ENCODE peak calls at places on chromosomes 12 and 14, in seven cellular contexts. F is MM.1S, V is SK-N-SH, B is pancreas, L is GM23248, O is NT2/D1, A is uterus. Z is an unnamed sample.

GRCh38 chr14:48382961-48383360 is 707.6 kb upstream of the MDGA2 start:
- DNase-seq in F (no peak), V (no peak), B (no peak), L (no peak), O (no peak), A (no peak), Z (no peak)

GRCh38 chr14:44963775-44964380 is 1.9 kb downstream of the TOGARAM1 start:
- DNase-seq in F (no peak), V (peak; percentile 13), B (peak; percentile 14), L (peak; percentile 43), O (no peak), A (no peak), Z (peak; percentile 1)

GRCh38 chr14:101408077-101408831 is 153.0 kb upstream of the DIO3 start:
- DNase-seq in F (no peak), V (no peak), B (no peak), L (peak; percentile 85), O (no peak), A (peak; percentile 58), Z (no peak)

GRCh38 chr14:53027562-53027961 is 76.7 kb upstream of the FERMT2 start:
- DNase-seq in F (no peak), V (no peak), B (no peak), L (no peak), O (no peak), A (no peak), Z (no peak)

GRCh38 chr12:80157640-80158039 is 58.3 kb downstream of the OTOGL start:
- DNase-seq in F (no peak), V (no peak), B (no peak), L (peak; percentile 46), O (no peak), A (no peak), Z (no peak)

GRCh38 chr12:65532162-65532561 is 253.7 kb downstream of the MSRB3 start:
- DNase-seq in F (no peak), V (no peak), B (no peak), L (peak; percentile 65), O (no peak), A (no peak), Z (no peak)

GRCh38 chr14:102213470-102213869 is 73.8 kb downstream of the WDR20 start:
- DNase-seq in F (no peak), V (no peak), B (no peak), L (no peak), O (no peak), A (no peak), Z (no peak)

GRCh38 chr14:88043523-88043922 is 38.6 kb downstream of the GPR65 start:
- DNase-seq in F (no peak), V (no peak), B (no peak), L (no peak), O (no peak), A (no peak), Z (no peak)

GRCh38 chr12:103269962-103270361 is 225.8 kb downstream of the C12orf42 start:
- DNase-seq in F (no peak), V (no peak), B (no peak), L (no peak), O (no peak), A (no peak), Z (no peak)

GRCh38 chr14:49584058-49584457 is 2.1 kb downstream of the RPS29 start:
- DNase-seq in F (no peak), V (no peak), B (no peak), L (no peak), O (no peak), A (no peak), Z (no peak)

GRCh38 chr14:59751578-59751977 is 119.0 kb downstream of the RTN1 start:
- DNase-seq in F (no peak), V (no peak), B (no peak), L (no peak), O (no peak), A (no peak), Z (no peak)

GRCh38 chr14:58353516-58354299 is 42.0 kb upstream of the TOMM20L start:
- DNase-seq in F (no peak), V (no peak), B (no peak), L (no peak), O (no peak), A (no peak), Z (no peak)
- H3K4me3 ChIP-seq in F (no peak overlapping the region), V (no peak overlapping the region), B (no peak overlapping the region), L (no peak overlapping the region), O (no peak overlapping the region), A (no peak overlapping the region), Z (no peak overlapping the region)

DNA sequence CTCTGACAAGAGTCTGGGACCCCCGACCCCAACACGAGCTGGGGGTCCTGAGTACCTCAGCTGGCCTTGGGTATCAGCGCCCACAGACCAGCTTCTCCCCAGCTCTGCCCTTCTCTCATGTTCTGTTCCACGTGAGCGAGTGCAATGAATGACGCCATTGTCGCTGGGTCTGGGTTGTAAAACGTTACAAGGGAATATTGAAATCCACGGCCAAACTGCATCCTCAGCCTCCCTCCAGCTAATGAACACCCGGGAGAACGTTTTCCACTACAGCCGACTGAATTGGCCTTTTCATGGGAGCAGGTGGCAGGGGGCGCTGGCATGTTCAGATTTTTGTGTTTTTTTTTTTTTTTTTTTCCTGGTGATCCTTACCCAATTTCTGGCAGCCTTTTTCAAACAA is 34.7 kb downstream of the TBX5 start:
- DNase-seq in F (no peak), V (no peak), B (no peak), L (no peak), O (no peak), A (no peak), Z (no peak)
- H3K36me3 ChIP-seq in F (no peaks in the 10 kb centered on the region), V (no peaks in the 10 kb centered on the region), B (no peaks in the 10 kb centered on the region), L (peaks cover 58% of the 10 kb centered on the region), O (no peaks in the 10 kb centered on the region), A (no peaks in the 10 kb centered on the region), Z (no peaks in the 10 kb centered on the region)

GRCh38 chr14:100069161-100069800 is 4.1 kb downstream of the EVL start:
- DNase-seq in F (no peak), V (no peak), B (no peak), L (no peak), O (no peak), A (no peak), Z (no peak)
- H3K4me1 ChIP-seq in F (peaks cover 36% of the 10 kb centered on the region), V (peaks cover 13% of the 10 kb centered on the region), B (no peaks in the 10 kb centered on the region), L (peaks cover 6% of the 10 kb centered on the region), O (peaks cover 7% of the 10 kb centered on the region), A (no peaks in the 10 kb centered on the region), Z (no peaks in the 10 kb centered on the region)

DNA sequence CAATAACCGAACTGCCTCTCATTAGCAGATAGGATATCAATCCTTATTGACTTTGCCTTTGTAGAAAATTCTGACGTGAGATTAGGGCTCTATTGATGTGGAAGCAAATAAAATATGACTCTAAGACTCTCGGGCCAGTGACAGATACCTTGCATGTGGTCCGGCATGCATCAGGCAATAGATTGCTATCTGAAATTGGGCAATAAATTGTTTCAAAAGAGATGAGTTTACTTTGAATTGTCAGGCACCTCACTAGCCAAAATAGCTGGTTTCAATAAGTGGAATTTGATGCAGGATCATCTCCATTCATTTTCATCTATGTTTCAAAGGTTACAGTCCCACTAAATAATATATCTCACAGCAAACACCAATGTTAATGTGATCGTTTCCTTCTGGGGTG is 186.3 kb upstream of the PLEKHA5 start:
- DNase-seq in F (no peak), V (no peak), B (no peak), L (no peak), O (no peak), A (no peak), Z (peak; percentile 25)
- H3K4me3 ChIP-seq in F (no peak overlapping the region), V (no peak overlapping the region), B (no peak overlapping the region), L (no peak overlapping the region), O (no peak overlapping the region), A (no peak overlapping the region), Z (no peak overlapping the region)

DNA sequence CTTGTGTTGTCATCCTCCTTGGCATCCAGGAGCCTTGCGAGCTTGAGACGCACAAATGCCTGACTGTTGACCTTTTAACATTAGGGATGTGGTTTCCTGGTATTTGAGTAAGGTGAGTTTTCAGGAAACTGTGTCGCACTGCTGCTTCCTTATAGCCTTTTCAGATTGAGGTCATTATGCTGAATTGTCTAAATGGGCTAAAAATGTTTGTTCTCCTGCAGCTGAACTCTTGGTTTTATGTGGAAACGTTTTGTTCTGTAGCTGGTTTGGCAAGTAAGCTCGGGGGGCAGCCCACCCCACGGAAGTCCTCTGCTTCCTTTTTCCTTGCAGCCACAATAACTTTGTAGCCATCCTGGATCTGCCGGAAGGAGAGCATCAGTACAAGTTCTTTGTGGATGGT is 5.7 kb downstream of the PRKAB1 start:
- DNase-seq in F (no peak), V (no peak), B (no peak), L (no peak), O (no peak), A (no peak), Z (no peak)
- H3K36me3 ChIP-seq in F (no peaks in the 10 kb centered on the region), V (peaks cover 81% of the 10 kb centered on the region), B (peaks cover 6% of the 10 kb centered on the region), L (peaks cover 36% of the 10 kb centered on the region), O (peaks cover 89% of the 10 kb centered on the region), A (no peaks in the 10 kb centered on the region), Z (peaks cover 5% of the 10 kb centered on the region)

GRCh38 chr12:58253663-58254062 is 312.3 kb downstream of the ATP23 start:
- DNase-seq in F (no peak), V (no peak), B (no peak), L (peak; percentile 22), O (no peak), A (no peak), Z (no peak)
- H3K4me1 ChIP-seq in F (no peaks in the 10 kb centered on the region), V (no peaks in the 10 kb centered on the region), B (no peaks in the 10 kb centered on the region), L (no peaks in the 10 kb centered on the region), O (no peaks in the 10 kb centered on the region), A (no peaks in the 10 kb centered on the region), Z (no peaks in the 10 kb centered on the region)

GRCh38 chr12:98465950-98466349 is 49.4 kb upstream of the TMPO start:
- DNase-seq in F (no peak), V (no peak), B (no peak), L (no peak), O (no peak), A (no peak), Z (no peak)
- H3K4me3 ChIP-seq in F (no peak overlapping the region), V (no peak overlapping the region), B (no peak overlapping the region), L (no peak overlapping the region), O (no peak overlapping the region), A (no peak overlapping the region), Z (no peak overlapping the region)

DNA sequence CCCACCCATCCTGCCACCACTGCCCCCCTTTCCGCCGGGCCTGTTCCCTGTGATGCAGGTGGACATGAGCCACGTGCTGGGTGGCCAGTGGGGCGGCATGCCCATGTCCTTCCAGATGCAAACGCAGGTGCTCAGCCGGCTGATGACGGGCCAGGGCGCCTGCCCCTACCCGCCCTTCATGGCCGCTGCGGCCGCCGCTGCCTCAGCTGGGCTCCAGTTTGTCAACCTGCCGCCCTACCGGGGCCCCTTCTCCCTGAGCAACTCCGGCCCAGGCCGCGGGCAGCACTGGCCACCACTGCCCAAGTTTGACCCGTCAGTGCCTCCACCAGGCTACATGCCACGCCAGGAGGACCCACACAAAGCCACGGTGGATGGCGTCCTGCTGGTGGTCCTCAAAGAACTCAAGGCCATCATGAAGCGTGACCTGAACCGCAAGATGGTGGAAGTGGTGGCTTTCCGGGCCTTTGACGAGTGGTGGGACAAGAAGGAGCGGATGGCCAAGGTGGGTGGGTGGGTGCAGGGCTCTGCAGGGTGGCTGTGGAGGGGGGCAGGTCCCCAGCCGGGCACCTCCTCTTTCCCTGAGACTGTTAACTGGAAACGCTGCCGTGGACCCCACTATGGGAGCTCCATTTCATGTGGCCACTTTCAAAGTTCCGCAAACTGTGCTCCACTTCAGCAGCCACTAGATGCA is 10.8 kb downstream of the SETD1B start:
- DNase-seq in F (no peak), V (no peak), B (peak; percentile 21), L (no peak), O (no peak), A (no peak), Z (no peak)
- H3K36me3 ChIP-seq in F (no peaks in the 10 kb centered on the region), V (peaks cover 53% of the 10 kb centered on the region), B (peaks cover 12% of the 10 kb centered on the region), L (peaks cover 37% of the 10 kb centered on the region), O (peaks cover 83% of the 10 kb centered on the region), A (no peaks in the 10 kb centered on the region), Z (no peaks in the 10 kb centered on the region)

GRCh38 chr12:29992366-29992765 is 208.6 kb upstream of the TMTC1 start:
- DNase-seq in F (no peak), V (no peak), B (no peak), L (no peak), O (no peak), A (no peak), Z (no peak)
- H3K4me1 ChIP-seq in F (no peaks in the 10 kb centered on the region), V (no peaks in the 10 kb centered on the region), B (no peaks in the 10 kb centered on the region), L (no peaks in the 10 kb centered on the region), O (no peaks in the 10 kb centered on the region), A (no peaks in the 10 kb centered on the region), Z (no peaks in the 10 kb centered on the region)